ENCODE peak calls at places on chromosomes 3 and 15, in nine cellular contexts. S, R, X, B, Z, P, K, Y and M are unnamed samples.

GRCh38 chr3:176693416-176693815 is 503.9 kb downstream of the TBL1XR1 start:
- DNase-seq in S (no peak), R (no peak), X (no peak), B (no peak), Z (no peak), P (no peak), K (no peak), Y (no peak), M (no peak)

GRCh38 chr15:90557651-90558084 is 27.9 kb downstream of the CRTC3 start:
- DNase-seq in S (no peak), R (no peak), X (no peak), B (peak; percentile 72), Z (peak; percentile 22), P (peak; percentile 54), K (peak; percentile 88), Y (peak; percentile 27), M (peak; percentile 62)

GRCh38 chr15:93608643-93609148 is 519.7 kb upstream of the RGMA start:
- DNase-seq in S (no peak), R (no peak), X (no peak), B (no peak), Z (no peak), P (no peak), K (no peak), Y (no peak), M (no peak)

GRCh38 chr3:104178695-104179094 is 1188.0 kb upstream of the ALCAM start:
- DNase-seq in S (no peak), R (no peak), X (no peak), B (no peak), Z (no peak), P (no peak), K (no peak), Y (no peak), M (no peak)

GRCh38 chr3:50194903-50195500 is 3.6 kb downstream of the GNAT1 start:
- DNase-seq in S (no peak), R (no peak), X (no peak), B (no peak), Z (no peak), P (no peak), K (no peak), Y (no peak), M (no peak)

GRCh38 chr15:69074011-69074842 is 59.7 kb downstream of the NOX5 start:
- DNase-seq in S (peak; percentile 26), R (no peak), X (peak; percentile 62), B (peak; percentile 84), Z (peak; percentile 61), P (peak; percentile 24), K (peak; percentile 72), Y (no peak), M (no peak)

GRCh38 chr3:38590521-38590920 is 59.0 kb downstream of the SCN5A start:
- DNase-seq in S (no peak), R (no peak), X (no peak), B (no peak), Z (no peak), P (no peak), K (peak; percentile 3), Y (no peak), M (no peak)

GRCh38 chr3:5499404-5499803 is 311.9 kb downstream of the EDEM1 start:
- DNase-seq in S (no peak), R (no peak), X (no peak), B (no peak), Z (no peak), P (no peak), K (no peak), Y (no peak), M (no peak)

GRCh38 chr3:131655076-131655685 is 152.4 kb upstream of the MRPL3 start:
- DNase-seq in S (peak; percentile 20), R (no peak), X (no peak), B (no peak), Z (no peak), P (no peak), K (no peak), Y (no peak), M (no peak)

GRCh38 chr15:79849789-79850188 is 47.0 kb downstream of the MTHFS start:
- DNase-seq in S (peak; percentile 32), R (no peak), X (peak; percentile 47), B (peak; percentile 64), Z (peak; percentile 48), P (peak; percentile 55), K (no peak), Y (peak; percentile 21), M (no peak)

GRCh38 chr15:80536231-80536630 is 132.0 kb downstream of the ARNT2 start:
- DNase-seq in S (no peak), R (no peak), X (no peak), B (no peak), Z (no peak), P (no peak), K (no peak), Y (no peak), M (no peak)

GRCh38 chr15:22241451-22241850 is 161.1 kb downstream of the OR4M2 start:
- DNase-seq in S (no peak), R (no peak), X (no peak), B (no peak), Z (no peak), P (no peak), K (no peak), Y (no peak), M (no peak)

GRCh38 chr15:64532921-64533320 is 72.5 kb downstream of the ZNF609 start:
- DNase-seq in S (no peak), R (no peak), X (no peak), B (no peak), Z (no peak), P (no peak), K (no peak), Y (no peak), M (no peak)